ENCODE peak calls at places on chromosomes 6 and 20, in four cellular contexts. I, E, U and B are unnamed samples.

GRCh38 chr6:141097471-141097870 is 1035.3 kb upstream of the GJE1 start:
- DNase-seq in I (no peak), E (no peak), U (no peak), B (no peak)

GRCh38 chr6:36033935-36034334 is 6.3 kb downstream of the MAPK14 start:
- DNase-seq in I (peak; percentile 49), U (peak; percentile 26), E (no peak), B (no peak)

GRCh38 chr6:107822154-107823046 is 1.7 kb downstream of the SCML4 start:
- DNase-seq in U (no peak), E (no peak), I (no peak), B (no peak)

GRCh38 chr6:127300411-127300810 is 33.7 kb downstream of the RNF146 start:
- DNase-seq in E (peak; percentile 27), U (peak; percentile 92), I (peak; percentile 92), B (peak; percentile 47)

GRCh38 chr20:20362774-20363435 is 5.0 kb upstream of the INSM1 start:
- DNase-seq in U (peak; percentile 81), I (no peak), E (no peak), B (peak; percentile 76)

GRCh38 chr20:58871533-58872102 is 19.1 kb downstream of the GNAS start:
- DNase-seq in I (no peak), U (no peak), E (no peak), B (no peak)

GRCh38 chr6:113813207-113813606 is 43.9 kb upstream of the MARCKS start:
- DNase-seq in I (peak; percentile 86), E (no peak), U (no peak), B (no peak)

GRCh38 chr6:2127484-2127911 is 117.9 kb downstream of the GMDS start:
- DNase-seq in I (no peak), U (no peak), E (no peak), B (no peak)

GRCh38 chr20:18267815-18268214 is 20.5 kb upstream of the ZNF133 start:
- DNase-seq in I (no peak), E (no peak), U (peak; percentile 73), B (no peak)

GRCh38 chr6:106444777-106445507 is 84.4 kb downstream of the CRYBG1 start:
- DNase-seq in U (peak; percentile 75), E (no peak), I (peak; percentile 69), B (peak; percentile 30)

GRCh38 chr6:97322811-97323210 is 39.8 kb upstream of the MMS22L start:
- DNase-seq in I (peak; percentile 52), U (no peak), E (no peak), B (no peak)

GRCh38 chr6:106141441-106142237 is 55.5 kb downstream of the PRDM1 start:
- DNase-seq in E (no peak), U (no peak), I (no peak), B (no peak)

GRCh38 chr6:15427360-15428070 is 181.6 kb downstream of the JARID2 start:
- DNase-seq in I (peak; percentile 62), E (no peak), U (peak; percentile 82), B (no peak)

GRCh38 chr20:12012241-12013222 is 94.8 kb downstream of the BTBD3 start:
- DNase-seq in I (peak; percentile 52), U (peak; percentile 88), E (peak; percentile 60), B (peak; percentile 76)

GRCh38 chr6:7050911-7051779 is 56.6 kb upstream of the RREB1 start:
- DNase-seq in U (peak; percentile 79), E (no peak), I (peak; percentile 82), B (peak; percentile 70)

GRCh38 chr6:3013486-3013885 is 13.8 kb downstream of the NQO2 start:
- DNase-seq in I (peak; percentile 47), E (no peak), U (peak; percentile 46), B (no peak)

GRCh38 chr6:127879685-127880084 is 21.2 kb downstream of the THEMIS start:
- DNase-seq in U (peak; percentile 85), I (peak; percentile 7), E (peak; percentile 63), B (peak; percentile 91)

GRCh38 chr6:36025260-36025931 is 955 bp upstream of the SLC26A8 start:
- DNase-seq in E (no peak), I (peak; percentile 65), U (no peak), B (no peak)

GRCh38 chr6:113997106-113997505 is 26.2 kb upstream of the HDAC2 start:
- DNase-seq in I (peak; percentile 87), E (no peak), U (no peak), B (no peak)

GRCh38 chr6:118288355-118289124 is 259.6 kb upstream of the PLN start:
- DNase-seq in U (peak; percentile 8), I (peak; percentile 52), E (no peak), B (no peak)

GRCh38 chr6:43798688-43799444 is 28.9 kb downstream of the VEGFA start:
- DNase-seq in E (no peak), U (peak; percentile 65), I (peak; percentile 85), B (no peak)

GRCh38 chr6:43796910-43797890 is 27.2 kb downstream of the VEGFA start:
- DNase-seq in I (no peak), U (no peak), E (no peak), B (no peak)

GRCh38 chr6:43797919-43798318 is 27.9 kb downstream of the VEGFA start:
- DNase-seq in E (no peak), U (no peak), I (no peak), B (no peak)

GRCh38 chr6:43793875-43794242 is 23.8 kb downstream of the VEGFA start:
- DNase-seq in E (no peak), U (no peak), I (no peak), B (no peak)

DNA sequence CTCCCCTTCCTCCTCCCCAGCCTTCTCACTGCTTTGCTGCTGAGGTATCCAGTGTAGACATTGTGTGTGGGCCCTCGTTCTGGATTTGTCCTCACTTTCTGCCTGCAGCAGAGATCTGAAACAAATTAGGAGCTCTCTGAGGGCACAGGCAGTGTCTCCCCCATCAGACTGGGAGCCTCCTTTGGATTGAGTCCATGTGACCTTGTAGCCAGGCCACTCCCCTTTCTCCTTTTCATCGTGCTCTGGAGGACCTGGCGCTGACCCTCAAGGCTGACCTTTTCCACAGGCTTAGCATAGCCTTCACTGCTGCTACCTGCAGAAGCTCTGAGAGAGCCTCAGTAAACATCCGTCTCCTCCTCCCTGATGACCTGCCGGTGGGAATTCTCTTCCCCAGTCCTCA is 26.2 kb downstream of the VEGFA start:
- DNase-seq in E (no peak), U (no peak), I (no peak), B (no peak)
- H4K8ac ChIP-seq in E (no peak overlapping the region), U (no peak overlapping the region), I (no peak overlapping the region), B (no peak overlapping the region)

GRCh38 chr6:158645064-158646022 is 800 bp upstream of the DYNLT1 start:
- DNase-seq in I (no peak), E (no peak), U (no peak), B (no peak)

GRCh38 chr6:158642097-158642601 is 2.4 kb downstream of the DYNLT1 start:
- DNase-seq in I (peak; percentile 96), U (no peak), E (no peak), B (no peak)

GRCh38 chr6:158640519-158640918 is 4.0 kb downstream of the DYNLT1 start:
- DNase-seq in I (no peak), E (no peak), U (no peak), B (no peak)

GRCh38 chr6:158644227-158645063 is at the start of gene DYNLT1:
- DNase-seq in I (peak; percentile 84), E (peak; percentile 80), U (peak; percentile 95), B (peak; percentile 96)

GRCh38 chr6:158642805-158643489 is 1.6 kb downstream of the DYNLT1 start:
- DNase-seq in U (no peak), E (no peak), I (peak; percentile 23), B (no peak)
- H4K5ac ChIP-seq in U (no peak overlapping the region), E (no peak overlapping the region), I (peak overlapping the region; percentile 54), B (no peak overlapping the region)

GRCh38 chr20:37911838-37912273 is 8.9 kb downstream of the VSTM2L start:
- DNase-seq in E (no peak), I (peak; percentile 4), U (peak; percentile 77), B (peak; percentile 87)

GRCh38 chr20:37911262-37911661 is 8.3 kb downstream of the VSTM2L start:
- DNase-seq in U (no peak), I (no peak), E (no peak), B (no peak)

GRCh38 chr20:37913563-37914366 is 10.8 kb downstream of the VSTM2L start:
- DNase-seq in E (no peak), I (no peak), U (no peak), B (peak; percentile 46)

GRCh38 chr20:37914367-37914671 is 11.4 kb downstream of the VSTM2L start:
- DNase-seq in U (no peak), E (no peak), I (no peak), B (no peak)

GRCh38 chr20:37912874-37913273 is 9.9 kb downstream of the VSTM2L start:
- DNase-seq in E (no peak), U (no peak), I (no peak), B (no peak)
- H3K27me3 ChIP-seq in E (no peaks in the 10 kb centered on the region), U (no peaks in the 10 kb centered on the region), I (peaks cover 84% of the 10 kb centered on the region), B (no peaks in the 10 kb centered on the region)

DNA sequence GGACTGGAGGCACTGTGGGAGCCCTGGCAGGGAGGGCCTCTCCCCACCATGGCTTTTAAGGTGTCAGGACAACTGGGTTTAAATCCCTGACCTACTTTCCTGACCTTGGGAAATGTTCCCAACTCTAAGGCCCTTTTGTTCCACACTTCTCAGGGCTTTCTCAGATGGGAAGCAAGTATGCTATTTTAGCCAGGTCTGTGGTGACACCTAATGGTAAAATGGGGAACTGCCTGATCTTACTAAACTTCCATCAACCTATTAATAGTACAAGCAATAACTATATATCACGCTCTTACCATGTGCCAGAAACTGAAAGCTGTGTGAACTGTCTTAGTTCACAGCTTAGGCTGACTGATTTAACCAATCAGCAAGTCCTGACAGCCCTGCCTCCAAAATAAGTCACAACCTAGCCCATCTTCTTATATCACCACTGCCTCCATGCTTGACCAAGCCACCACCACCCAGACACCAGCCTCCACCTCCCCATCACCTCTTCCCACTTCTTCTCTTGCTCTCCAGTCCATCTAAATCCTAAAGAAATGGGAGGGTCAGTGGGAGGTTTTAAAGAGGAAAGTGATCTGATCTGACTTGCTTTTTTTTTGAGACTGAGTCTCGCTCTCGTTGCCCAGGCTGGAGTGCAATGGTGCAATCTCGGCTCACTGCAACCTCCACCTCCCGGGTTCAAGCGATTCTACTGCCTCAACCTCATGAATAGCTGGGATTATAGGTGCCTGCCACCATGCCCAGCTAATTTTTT is 6.9 kb upstream of the BLCAP start:
- DNase-seq in U (peak; percentile 77), E (no peak), I (peak; percentile 77), B (peak; percentile 46)
- H4K8ac ChIP-seq in U (no peak overlapping the region), E (no peak overlapping the region), I (no peak overlapping the region), B (no peak overlapping the region)

GRCh38 chr20:38979842-38980241 is 17.7 kb downstream of the DHX35 start:
- DNase-seq in I (no peak), E (no peak), U (no peak), B (no peak)
- H4K5ac ChIP-seq in I (no peak overlapping the region), E (no peak overlapping the region), U (no peak overlapping the region), B (no peak overlapping the region)

DNA sequence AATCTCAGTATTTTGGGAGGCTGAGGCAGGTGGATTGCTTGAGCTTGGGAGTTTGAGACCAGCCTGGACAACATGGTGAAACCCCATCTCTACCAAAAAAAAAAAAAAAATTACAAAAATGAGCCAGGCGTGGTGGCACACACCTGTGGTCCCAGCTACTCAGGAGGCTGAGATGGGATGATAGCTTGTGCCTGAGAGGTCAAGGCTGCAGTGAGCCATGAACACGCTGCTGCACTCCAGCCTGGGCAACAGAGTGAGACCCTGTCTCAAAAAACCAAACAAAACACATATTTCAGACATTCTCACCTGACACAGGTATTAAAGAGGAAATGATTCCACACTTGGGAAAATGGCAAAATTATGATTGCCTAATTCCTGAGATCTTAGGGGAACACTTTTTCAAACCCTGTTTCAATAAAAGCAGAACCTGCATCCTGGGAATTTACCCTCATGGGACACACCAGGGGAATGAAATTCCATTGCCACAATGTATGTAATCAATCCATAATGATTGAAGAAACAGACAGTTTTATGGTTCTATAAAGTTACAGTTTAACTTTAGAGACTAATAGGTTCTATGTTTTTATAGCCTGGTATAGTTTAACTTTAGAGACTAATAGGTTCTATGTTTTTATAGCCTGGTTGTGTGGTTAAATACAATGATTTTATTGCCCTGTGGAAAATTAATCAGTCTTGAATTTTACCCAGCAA is 29.6 kb upstream of the DNAAF9 start:
- DNase-seq in E (no peak), I (no peak), U (no peak), B (no peak)
- H3K27me3 ChIP-seq in E (no peaks in the 10 kb centered on the region), I (peaks cover 1% of the 10 kb centered on the region), U (no peaks in the 10 kb centered on the region), B (no peaks in the 10 kb centered on the region)